ENCODE peak calls at places on chromosomes 3 and 15, in six cellular contexts. One of them, this sample, is unnamed.

GRCh38 chr3:46193436-46193835 is 14.7 kb downstream of the CCR1 start:
- DNase-seq in aorta: no peak
- DNase-seq in non-pigmented ciliary epithelial cell: no peak
- DNase-seq in T1000: no peak
- DNase-seq in natural killer cell: no peak
- DNase-seq in anterior cingulate cortex: no peak
- DNase-seq in this sample: no peak

GRCh38 chr15:71892335-71892734 is 82.0 kb downstream of the NR2E3 start:
- DNase-seq in anterior cingulate cortex: no peak
- DNase-seq in aorta: no peak
- DNase-seq in natural killer cell: no peak
- DNase-seq in non-pigmented ciliary epithelial cell: no peak
- DNase-seq in T1000: no peak
- DNase-seq in this sample: no peak

GRCh38 chr3:149188494-149188893 is 33.1 kb downstream of the CP start:
- DNase-seq in aorta: no peak
- DNase-seq in T1000: no peak
- DNase-seq in anterior cingulate cortex: no peak
- DNase-seq in natural killer cell: no peak
- DNase-seq in non-pigmented ciliary epithelial cell: no peak
- DNase-seq in this sample: no peak

GRCh38 chr3:108218811-108219210 is 3.4 kb downstream of the IFT57 start:
- DNase-seq in T1000: no peak
- DNase-seq in non-pigmented ciliary epithelial cell: no peak
- DNase-seq in anterior cingulate cortex: no peak
- DNase-seq in aorta: no peak
- DNase-seq in natural killer cell: no peak
- DNase-seq in this sample: no peak

GRCh38 chr15:67146875-67147381 is 81.5 kb downstream of the SMAD3 start:
- DNase-seq in non-pigmented ciliary epithelial cell: peak
- DNase-seq in natural killer cell: no peak
- DNase-seq in aorta: peak
- DNase-seq in T1000: peak
- DNase-seq in anterior cingulate cortex: no peak
- DNase-seq in this sample: no peak

GRCh38 chr3:127490271-127491023 is 100.1 kb downstream of the TPRA1 start:
- DNase-seq in natural killer cell: no peak
- DNase-seq in T1000: no peak
- DNase-seq in non-pigmented ciliary epithelial cell: no peak
- DNase-seq in anterior cingulate cortex: no peak
- DNase-seq in aorta: no peak
- DNase-seq in this sample: no peak

GRCh38 chr15:86347245-86347644 is 267.6 kb downstream of the AGBL1 start:
- DNase-seq in T1000: no peak
- DNase-seq in non-pigmented ciliary epithelial cell: no peak
- DNase-seq in anterior cingulate cortex: no peak
- DNase-seq in aorta: no peak
- DNase-seq in natural killer cell: no peak
- DNase-seq in this sample: no peak

GRCh38 chr15:77985031-77985930 is 92.2 kb downstream of the TBC1D2B start:
- DNase-seq in aorta: peak
- DNase-seq in non-pigmented ciliary epithelial cell: no peak
- DNase-seq in natural killer cell: no peak
- DNase-seq in T1000: no peak
- DNase-seq in anterior cingulate cortex: no peak
- DNase-seq in this sample: no peak

GRCh38 chr15:24956131-24956838 is 1.5 kb downstream of the SNRPN start:
- DNase-seq in natural killer cell: peak
- DNase-seq in anterior cingulate cortex: peak
- DNase-seq in T1000: peak
- DNase-seq in aorta: peak
- DNase-seq in non-pigmented ciliary epithelial cell: no peak
- DNase-seq in this sample: peak

GRCh38 chr3:9151240-9151639 is 98.2 kb downstream of the SRGAP3 start:
- DNase-seq in natural killer cell: no peak
- DNase-seq in T1000: no peak
- DNase-seq in non-pigmented ciliary epithelial cell: no peak
- DNase-seq in anterior cingulate cortex: no peak
- DNase-seq in aorta: no peak
- DNase-seq in this sample: no peak

GRCh38 chr3:76051145-76051544 is 265.8 kb upstream of the ZNF717 start:
- DNase-seq in non-pigmented ciliary epithelial cell: no peak
- DNase-seq in anterior cingulate cortex: no peak
- DNase-seq in T1000: no peak
- DNase-seq in aorta: no peak
- DNase-seq in natural killer cell: no peak
- DNase-seq in this sample: no peak

GRCh38 chr3:9778102-9778501 is 8.4 kb upstream of the CAMK1 start:
- DNase-seq in aorta: no peak
- DNase-seq in non-pigmented ciliary epithelial cell: peak
- DNase-seq in T1000: no peak
- DNase-seq in anterior cingulate cortex: no peak
- DNase-seq in natural killer cell: no peak
- DNase-seq in this sample: no peak

GRCh38 chr15:66110788-66111187 is 142.8 kb downstream of the MEGF11 start:
- DNase-seq in T1000: no peak
- DNase-seq in anterior cingulate cortex: no peak
- DNase-seq in non-pigmented ciliary epithelial cell: no peak
- DNase-seq in aorta: no peak
- DNase-seq in natural killer cell: no peak
- DNase-seq in this sample: no peak

GRCh38 chr15:45486317-45486716 is 36.2 kb downstream of the SLC30A4 start:
- DNase-seq in aorta: no peak
- DNase-seq in non-pigmented ciliary epithelial cell: no peak
- DNase-seq in T1000: no peak
- DNase-seq in anterior cingulate cortex: no peak
- DNase-seq in natural killer cell: no peak
- DNase-seq in this sample: no peak

GRCh38 chr3:134652409-134652831 is 1.6 kb upstream of the KY start:
- DNase-seq in anterior cingulate cortex: no peak
- DNase-seq in non-pigmented ciliary epithelial cell: no peak
- DNase-seq in T1000: peak
- DNase-seq in natural killer cell: no peak
- DNase-seq in aorta: no peak
- DNase-seq in this sample: no peak

GRCh38 chr15:90519688-90520087 is 10.0 kb upstream of the CRTC3 start:
- DNase-seq in T1000: no peak
- DNase-seq in natural killer cell: no peak
- DNase-seq in anterior cingulate cortex: no peak
- DNase-seq in aorta: no peak
- DNase-seq in non-pigmented ciliary epithelial cell: peak
- DNase-seq in this sample: no peak

GRCh38 chr3:4425055-4425454 is 42.0 kb downstream of the SUMF1 start:
- DNase-seq in non-pigmented ciliary epithelial cell: no peak
- DNase-seq in natural killer cell: no peak
- DNase-seq in anterior cingulate cortex: no peak
- DNase-seq in aorta: no peak
- DNase-seq in T1000: no peak
- DNase-seq in this sample: no peak

GRCh38 chr3:46405301-46406079 is 1.4 kb downstream of the CCR5AS start:
- DNase-seq in aorta: no peak
- DNase-seq in natural killer cell: no peak
- DNase-seq in anterior cingulate cortex: no peak
- DNase-seq in non-pigmented ciliary epithelial cell: no peak
- DNase-seq in T1000: no peak
- DNase-seq in this sample: no peak

GRCh38 chr15:52085289-52085688 is 27.3 kb downstream of the BCL2L10 start:
- DNase-seq in anterior cingulate cortex: no peak
- DNase-seq in T1000: no peak
- DNase-seq in natural killer cell: no peak
- DNase-seq in aorta: no peak
- DNase-seq in non-pigmented ciliary epithelial cell: no peak
- DNase-seq in this sample: no peak

GRCh38 chr15:56052389-56053045 is 59.1 kb upstream of the NEDD4 start:
- DNase-seq in aorta: no peak
- DNase-seq in non-pigmented ciliary epithelial cell: no peak
- DNase-seq in T1000: no peak
- DNase-seq in natural killer cell: no peak
- DNase-seq in anterior cingulate cortex: no peak
- DNase-seq in this sample: peak

GRCh38 chr15:66006986-66007385 is 137.7 kb downstream of the RAB11A start:
- DNase-seq in natural killer cell: no peak
- DNase-seq in non-pigmented ciliary epithelial cell: no peak
- DNase-seq in aorta: no peak
- DNase-seq in T1000: no peak
- DNase-seq in anterior cingulate cortex: no peak
- DNase-seq in this sample: no peak

GRCh38 chr3:184289426-184289938 is 9.6 kb upstream of the PSMD2 start:
- DNase-seq in T1000: no peak
- DNase-seq in non-pigmented ciliary epithelial cell: no peak
- DNase-seq in aorta: peak
- DNase-seq in anterior cingulate cortex: no peak
- DNase-seq in natural killer cell: peak
- DNase-seq in this sample: no peak

GRCh38 chr3:127089487-127090145 is 103.3 kb upstream of the PRR23E start:
- DNase-seq in T1000: no peak
- DNase-seq in natural killer cell: no peak
- DNase-seq in anterior cingulate cortex: no peak
- DNase-seq in aorta: peak
- DNase-seq in non-pigmented ciliary epithelial cell: no peak
- DNase-seq in this sample: no peak

GRCh38 chr3:99666201-99666600 is 27.8 kb downstream of the COL8A1 start:
- DNase-seq in aorta: no peak
- DNase-seq in anterior cingulate cortex: no peak
- DNase-seq in natural killer cell: no peak
- DNase-seq in T1000: no peak
- DNase-seq in non-pigmented ciliary epithelial cell: no peak
- DNase-seq in this sample: no peak

GRCh38 chr3:39911465-39912309 is 102.3 kb downstream of the MYRIP start:
- DNase-seq in aorta: no peak
- DNase-seq in non-pigmented ciliary epithelial cell: no peak
- DNase-seq in T1000: no peak
- DNase-seq in natural killer cell: no peak
- DNase-seq in anterior cingulate cortex: no peak
- DNase-seq in this sample: no peak

GRCh38 chr3:39202094-39202493 is 9.7 kb upstream of the XIRP1 start:
- DNase-seq in non-pigmented ciliary epithelial cell: no peak
- DNase-seq in aorta: no peak
- DNase-seq in T1000: no peak
- DNase-seq in natural killer cell: no peak
- DNase-seq in anterior cingulate cortex: no peak
- DNase-seq in this sample: no peak

GRCh38 chr15:90648137-90649070 is 68.7 kb upstream of the BLM start:
- DNase-seq in natural killer cell: peak
- DNase-seq in anterior cingulate cortex: no peak
- DNase-seq in non-pigmented ciliary epithelial cell: no peak
- DNase-seq in T1000: peak
- DNase-seq in aorta: peak
- DNase-seq in this sample: peak

GRCh38 chr3:61832375-61833229 is 271.2 kb downstream of the PTPRG start:
- DNase-seq in anterior cingulate cortex: no peak
- DNase-seq in T1000: no peak
- DNase-seq in non-pigmented ciliary epithelial cell: no peak
- DNase-seq in aorta: no peak
- DNase-seq in natural killer cell: no peak
- DNase-seq in this sample: no peak

GRCh38 chr3:39980781-39981180 is 171.4 kb downstream of the MYRIP start:
- DNase-seq in natural killer cell: no peak
- DNase-seq in anterior cingulate cortex: no peak
- DNase-seq in non-pigmented ciliary epithelial cell: no peak
- DNase-seq in aorta: no peak
- DNase-seq in T1000: no peak
- DNase-seq in this sample: no peak

GRCh38 chr3:141738636-141739363 is 702 bp downstream of the RNF7 start:
- DNase-seq in T1000: no peak
- DNase-seq in non-pigmented ciliary epithelial cell: peak
- DNase-seq in anterior cingulate cortex: no peak
- DNase-seq in aorta: no peak
- DNase-seq in natural killer cell: no peak
- DNase-seq in this sample: no peak

GRCh38 chr3:45499529-45499928 is 95.0 kb upstream of the LIMD1 start:
- DNase-seq in non-pigmented ciliary epithelial cell: no peak
- DNase-seq in T1000: no peak
- DNase-seq in natural killer cell: no peak
- DNase-seq in aorta: no peak
- DNase-seq in anterior cingulate cortex: no peak
- DNase-seq in this sample: no peak

GRCh38 chr3:14793858-14794234 is 24.9 kb upstream of the FGD5 start:
- DNase-seq in natural killer cell: no peak
- DNase-seq in non-pigmented ciliary epithelial cell: no peak
- DNase-seq in anterior cingulate cortex: no peak
- DNase-seq in aorta: no peak
- DNase-seq in T1000: no peak
- DNase-seq in this sample: no peak

GRCh38 chr3:139630532-139630931 is 47.2 kb downstream of the NMNAT3 start:
- DNase-seq in anterior cingulate cortex: no peak
- DNase-seq in aorta: no peak
- DNase-seq in T1000: no peak
- DNase-seq in natural killer cell: no peak
- DNase-seq in non-pigmented ciliary epithelial cell: no peak
- DNase-seq in this sample: no peak

GRCh38 chr3:123327480-123327879 is 121.4 kb downstream of the ADCY5 start:
- DNase-seq in aorta: no peak
- DNase-seq in non-pigmented ciliary epithelial cell: no peak
- DNase-seq in T1000: no peak
- DNase-seq in natural killer cell: no peak
- DNase-seq in anterior cingulate cortex: no peak
- DNase-seq in this sample: no peak

GRCh38 chr3:58151637-58152036 is 59.1 kb downstream of the DNASE1L3 start:
- DNase-seq in T1000: no peak
- DNase-seq in non-pigmented ciliary epithelial cell: no peak
- DNase-seq in aorta: peak
- DNase-seq in natural killer cell: no peak
- DNase-seq in anterior cingulate cortex: peak
- DNase-seq in this sample: no peak

GRCh38 chr15:68268405-68268804 is 9.1 kb upstream of the FEM1B start:
- DNase-seq in natural killer cell: no peak
- DNase-seq in aorta: no peak
- DNase-seq in T1000: no peak
- DNase-seq in non-pigmented ciliary epithelial cell: no peak
- DNase-seq in anterior cingulate cortex: no peak
- DNase-seq in this sample: no peak

GRCh38 chr3:115836944-115837343 is 213.6 kb downstream of the GAP43 start:
- DNase-seq in T1000: no peak
- DNase-seq in non-pigmented ciliary epithelial cell: no peak
- DNase-seq in anterior cingulate cortex: no peak
- DNase-seq in aorta: no peak
- DNase-seq in natural killer cell: no peak
- DNase-seq in this sample: no peak

GRCh38 chr3:189316296-189317019 is 144.7 kb downstream of the TPRG1 start:
- DNase-seq in anterior cingulate cortex: no peak
- DNase-seq in natural killer cell: no peak
- DNase-seq in aorta: no peak
- DNase-seq in T1000: no peak
- DNase-seq in non-pigmented ciliary epithelial cell: no peak
- DNase-seq in this sample: no peak

This sample was measured in brain pericyte.